ENCODE peak calls at places on chromosomes 11 and 22, in six cellular contexts. R is lower lobe of right lung; B is nucleus accumbens; O is activated CD4-positive, CD25-positive, alpha-beta regulatory T cell; F is brain microvascular endothelial cell; D is HTR-8/SVneo. A is an unnamed sample.

GRCh38 chr11:123562166-123562565 is 92.3 kb downstream of the SCN3B start:
- DNase-seq in F (no peak), D (no peak), O (no peak), R (no peak), B (no peak), A (no peak)

GRCh38 chr11:67418476-67419281 is 3.2 kb downstream of the CARNS1 start:
- DNase-seq in O (no peak), B (no peak), R (no peak), F (no peak), D (no peak), A (peak; percentile 93)

GRCh38 chr11:2169001-2169370 is 2.6 kb downstream of the TH start:
- DNase-seq in B (no peak), D (no peak), R (no peak), F (no peak), O (no peak), A (no peak)

GRCh38 chr22:45201678-45202332 is 38.1 kb downstream of the NUP50 start:
- DNase-seq in R (peak; percentile 16), B (no peak), D (no peak), O (no peak), F (peak; percentile 98), A (no peak)

GRCh38 chr11:62667460-62667859 is 2.3 kb downstream of the CSKMT start:
- DNase-seq in D (no peak), B (no peak), R (no peak), F (no peak), O (no peak), A (no peak)

GRCh38 chr11:13009476-13009920 is 382 bp downstream of the RASSF10 start:
- DNase-seq in R (no peak), D (no peak), B (no peak), O (no peak), F (no peak), A (no peak)

GRCh38 chr11:66363805-66364535 is 7.6 kb downstream of the SLC29A2 start:
- DNase-seq in D (peak; percentile 64), F (no peak), O (peak; percentile 61), R (peak; percentile 71), B (no peak), A (peak; percentile 82)

GRCh38 chr22:17978027-17978426 is 46.3 kb downstream of the MICAL3 start:
- DNase-seq in O (no peak), B (no peak), D (no peak), F (no peak), R (no peak), A (no peak)

GRCh38 chr11:47607380-47607779 is 13.2 kb upstream of the C1QTNF4 start:
- DNase-seq in O (no peak), B (no peak), R (no peak), D (peak; percentile 44), F (peak; percentile 94), A (no peak)

GRCh38 chr11:64601605-64602465 is 10.8 kb downstream of the SLC22A12 start:
- DNase-seq in O (no peak), F (no peak), R (no peak), D (no peak), B (no peak), A (no peak)

GRCh38 chr22:49161002-49161850 is 666.4 kb downstream of the BRD1 start:
- DNase-seq in O (no peak), F (no peak), D (no peak), R (no peak), B (no peak), A (peak; percentile 53)

GRCh38 chr11:33674035-33674814 is 26.4 kb downstream of the C11orf91 start:
- DNase-seq in O (no peak), F (peak; percentile 63), D (no peak), B (no peak), R (no peak), A (no peak)

GRCh38 chr11:44189986-44190882 is 94.8 kb downstream of the EXT2 start:
- DNase-seq in R (no peak), B (no peak), F (no peak), D (no peak), O (no peak), A (no peak)

GRCh38 chr11:14635559-14635958 is 8.0 kb upstream of the PDE3B start:
- DNase-seq in B (no peak), F (no peak), O (no peak), D (no peak), R (no peak), A (no peak)

GRCh38 chr11:1727088-1727690 is 23.2 kb downstream of the IFITM10 start:
- DNase-seq in F (no peak), O (no peak), D (no peak), B (no peak), R (no peak), A (no peak)

GRCh38 chr11:118491041-118491440 is 36.2 kb upstream of the TTC36 start:
- DNase-seq in O (no peak), D (no peak), R (no peak), B (no peak), F (no peak), A (no peak)

GRCh38 chr11:96024666-96025065 is 100.8 kb upstream of the MTMR2 start:
- DNase-seq in F (no peak), O (no peak), B (no peak), R (no peak), D (no peak), A (no peak)

GRCh38 chr11:17929171-17929570 is 83.7 kb downstream of the SERGEF start:
- DNase-seq in O (no peak), D (no peak), F (no peak), R (no peak), B (no peak), A (no peak)

GRCh38 chr11:20596629-20597129 is 2.7 kb upstream of the SLC6A5 start:
- DNase-seq in B (no peak), D (no peak), O (no peak), R (no peak), F (no peak), A (no peak)

GRCh38 chr11:130192845-130193267 is 33.3 kb downstream of the ST14 start:
- DNase-seq in O (no peak), R (peak; percentile 67), D (no peak), F (no peak), B (no peak), A (no peak)

GRCh38 chr22:41848468-41848867 is 15.6 kb downstream of the SREBF2 start:
- DNase-seq in B (no peak), F (no peak), D (no peak), R (peak; percentile 88), O (no peak), A (peak; percentile 85)

GRCh38 chr11:59556883-59557205 is 45.5 kb downstream of the OR4D9 start:
- DNase-seq in B (no peak), D (no peak), F (peak; percentile 28), O (no peak), R (no peak), A (no peak)

GRCh38 chr22:19607198-19608113 is 83.2 kb upstream of the CLDN5 start:
- DNase-seq in R (no peak), O (no peak), D (no peak), B (no peak), F (no peak), A (no peak)

GRCh38 chr11:111978028-111978771 is 41.1 kb downstream of the DIXDC1 start:
- DNase-seq in B (peak; percentile 62), O (no peak), F (peak; percentile 80), R (no peak), D (peak; percentile 87), A (no peak)

GRCh38 chr11:11701070-11701469 is 79.3 kb upstream of the GALNT18 start:
- DNase-seq in F (peak; percentile 28), O (no peak), B (no peak), R (no peak), D (peak; percentile 6), A (no peak)

GRCh38 chr11:60786811-60787567 is 1.9 kb downstream of the MS4A10 start:
- DNase-seq in O (no peak), F (peak; percentile 82), R (peak; percentile 56), D (no peak), B (no peak), A (peak; percentile 50)

GRCh38 chr11:67504023-67504949 is 877 bp downstream of the PITPNM1 start:
- DNase-seq in O (no peak), R (no peak), D (peak; percentile 56), F (peak; percentile 12), B (no peak), A (peak; percentile 88)

GRCh38 chr11:532512-533048 is 2.8 kb downstream of the HRAS start:
- DNase-seq in B (no peak), F (no peak), R (no peak), O (no peak), D (no peak), A (peak; percentile 76)

GRCh38 chr11:70445091-70445490 is 46.8 kb downstream of the CTTN start:
- DNase-seq in D (no peak), B (no peak), O (no peak), F (no peak), R (no peak), A (peak; percentile 4)

GRCh38 chr11:69301491-69302401 is 7.8 kb downstream of the MYEOV start:
- DNase-seq in D (peak; percentile 90), F (peak; percentile 83), O (no peak), B (no peak), R (peak; percentile 80), A (no peak)

GRCh38 chr11:14254533-14255530 is 104.2 kb downstream of the RRAS2 start:
- DNase-seq in R (no peak), B (no peak), F (no peak), O (no peak), D (no peak), A (peak; percentile 52)

GRCh38 chr11:3853935-3854659 is 1.4 kb upstream of the STIM1 start:
- DNase-seq in B (no peak), R (peak; percentile 57), F (no peak), O (no peak), D (no peak), A (peak; percentile 90)

GRCh38 chr11:58770627-58771457 is 39.1 kb upstream of the GLYAT start:
- DNase-seq in F (no peak), B (no peak), O (no peak), R (no peak), D (no peak), A (no peak)

GRCh38 chr11:72069787-72070251 is 10.5 kb downstream of the NUMA1 start:
- DNase-seq in B (peak; percentile 23), R (peak; percentile 89), O (no peak), D (peak; percentile 84), F (peak; percentile 63), A (peak; percentile 91)

GRCh38 chr22:20549232-20549841 is 41.9 kb downstream of the MED15 start:
- DNase-seq in B (no peak), O (no peak), R (peak; percentile 48), D (no peak), F (no peak), A (peak; percentile 84)

GRCh38 chr11:2203440-2204259 is 32.0 kb upstream of the TH start:
- DNase-seq in F (no peak), O (no peak), D (no peak), R (peak; percentile 38), B (no peak), A (peak; percentile 61)

GRCh38 chr11:116732740-116733385 is 39.9 kb downstream of the BUD13 start:
- DNase-seq in D (peak; percentile 80), R (peak; percentile 68), F (peak; percentile 65), O (peak; percentile 28), B (peak; percentile 13), A (peak; percentile 86)

GRCh38 chr22:19669570-19669969 is 44.7 kb upstream of the SEPTIN5 start:
- DNase-seq in F (no peak), R (no peak), O (no peak), D (no peak), B (no peak), A (no peak)

GRCh38 chr11:35111171-35112055 is 27.6 kb upstream of the CD44 start:
- DNase-seq in O (no peak), B (no peak), D (peak; percentile 47), R (no peak), F (peak; percentile 68), A (no peak)